ENCODE peak calls at places on chromosome 1, in nine cellular contexts. X is cardiac muscle cell, E is foreskin keratinocyte, K is choroid plexus epithelial cell, R is foreskin fibroblast, T is GM23338, W is stomach, I is pancreas, M is A549. S is an unnamed sample.

GRCh38 chr1:25135903-25136302 is 96.4 kb downstream of the SYF2 start:
- DNase-seq in X (no peak), E (no peak), K (no peak), R (no peak), T (no peak), W (no peak), I (no peak), M (no peak), S (no peak)

GRCh38 chr1:228082260-228082974 is at the start of gene ARF1:
- DNase-seq in X (peak), E (peak), K (peak), R (peak), T (peak), W (peak), I (peak), M (peak), S (peak)

GRCh38 chr1:36879613-36880012 is 154.7 kb downstream of the GRIK3 start:
- DNase-seq in X (no peak), E (no peak), K (no peak), R (no peak), T (no peak), W (peak), I (peak), M (no peak), S (no peak)

GRCh38 chr1:228405200-228405978 is 1.2 kb downstream of the TRIM11 start:
- DNase-seq in X (no peak), E (no peak), K (peak), R (peak), T (no peak), W (no peak), I (no peak), M (no peak), S (no peak)

GRCh38 chr1:206706298-206706791 is 21.6 kb downstream of the MAPKAPK2 start:
- DNase-seq in X (no peak), E (no peak), K (peak), R (peak), T (peak), W (no peak), I (no peak), M (no peak), S (peak)

GRCh38 chr1:78101514-78101913 is 55.7 kb downstream of the GIPC2 start:
- DNase-seq in X (peak), E (peak), K (peak), R (peak), T (peak), W (peak), I (no peak), M (peak), S (peak)

GRCh38 chr1:96596226-96596625 is 125.4 kb upstream of the PTBP2 start:
- DNase-seq in X (peak), E (no peak), K (peak), R (peak), T (peak), W (no peak), I (no peak), M (peak), S (peak)

GRCh38 chr1:7574121-7575040 is 196.7 kb upstream of the VAMP3 start:
- DNase-seq in X (no peak), E (no peak), K (no peak), R (no peak), T (no peak), W (peak), I (peak), M (no peak), S (no peak)

GRCh38 chr1:205630241-205630640 is 1.6 kb downstream of the ELK4 start:
- DNase-seq in X (no peak), E (no peak), K (peak), R (peak), T (no peak), W (no peak), I (no peak), M (no peak), S (peak)

GRCh38 chr1:26530898-26531598 is 1.5 kb downstream of the RPS6KA1 start:
- DNase-seq in X (peak), E (peak), K (peak), R (peak), T (peak), W (peak), I (peak), M (peak), S (peak)

GRCh38 chr1:66413139-66413755 is 120.7 kb upstream of the SGIP1 start:
- DNase-seq in X (peak), E (no peak), K (no peak), R (no peak), T (no peak), W (no peak), I (no peak), M (no peak), S (no peak)

GRCh38 chr1:246800800-246801199 is 76.6 kb downstream of the SCCPDH start:
- DNase-seq in X (no peak), E (peak), K (no peak), R (no peak), T (no peak), W (no peak), I (no peak), M (no peak), S (no peak)

GRCh38 chr1:155396874-155397476 is 76.3 kb downstream of the RUSC1 start:
- DNase-seq in X (peak), E (no peak), K (no peak), R (no peak), T (no peak), W (peak), I (no peak), M (no peak), S (no peak)

GRCh38 chr1:116372186-116372585 is 858 bp upstream of the ATP1A1 start:
- DNase-seq in X (no peak), E (no peak), K (no peak), R (no peak), T (peak), W (no peak), I (no peak), M (no peak), S (no peak)

GRCh38 chr1:43976045-43976444 is 1.3 kb downstream of the ATP6V0B start:
- DNase-seq in X (no peak), E (no peak), K (no peak), R (no peak), T (no peak), W (no peak), I (no peak), M (no peak), S (no peak)

GRCh38 chr1:43976890-43977289 is 2.1 kb upstream of the B4GALT2 start:
- DNase-seq in X (no peak), E (no peak), K (no peak), R (no peak), T (no peak), W (no peak), I (no peak), M (no peak), S (no peak)

GRCh38 chr1:43975249-43975961 is 645 bp downstream of the ATP6V0B start:
- DNase-seq in X (peak), E (no peak), K (peak), R (peak), T (peak), W (peak), I (peak), M (no peak), S (no peak)

GRCh38 chr1:43973981-43974442 is 748 bp upstream of the ATP6V0B start:
- DNase-seq in X (no peak), E (no peak), K (peak), R (no peak), T (peak), W (no peak), I (no peak), M (peak), S (no peak)

DNA sequence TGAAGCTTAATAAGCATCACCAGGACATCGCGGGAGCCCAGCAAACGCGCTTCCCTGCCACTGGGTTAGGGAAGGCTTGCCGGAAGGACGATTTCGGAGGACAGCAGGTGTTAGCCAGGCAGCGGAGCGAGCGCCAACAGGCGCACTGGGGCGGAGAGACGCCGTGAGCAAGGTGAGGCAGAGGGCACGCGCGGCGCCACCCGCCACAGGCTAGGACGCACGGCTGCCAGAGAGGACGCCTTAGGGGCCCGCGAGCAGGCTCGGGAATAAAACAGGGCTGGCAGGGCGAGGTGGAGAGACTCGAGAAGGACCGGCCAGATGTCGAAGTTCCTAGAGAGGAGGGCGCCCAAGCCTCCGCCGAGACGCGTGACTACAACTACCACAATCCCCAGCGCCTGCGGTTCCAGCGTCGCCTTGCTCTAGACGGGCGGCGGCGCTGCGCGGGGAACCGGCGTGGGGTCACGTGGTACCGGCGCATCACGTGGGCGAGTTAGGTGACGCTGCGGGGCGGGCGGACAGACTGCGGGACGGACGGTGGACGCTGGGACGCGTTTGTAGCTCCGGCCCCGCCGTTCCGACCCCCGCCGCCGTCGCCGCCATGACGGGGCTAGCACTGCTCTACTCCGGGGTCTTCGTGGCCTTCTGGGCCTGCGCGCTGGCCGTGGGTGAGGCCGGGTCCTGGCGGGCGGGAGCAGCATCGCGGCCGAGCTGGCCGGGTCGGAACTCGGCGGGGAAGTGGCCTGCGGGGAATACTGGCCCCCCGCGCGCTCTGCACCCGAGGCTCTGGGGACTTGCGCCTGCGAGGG is at the start of gene ATP6V0B:
- DNase-seq in X (peak), E (peak), K (peak), R (peak), T (peak), W (peak), I (peak), M (peak), S (peak)
- TF ChIP-seq CTCF in X (peak), E (peak), K (no peak), R (no peak), T (no peak), W (no peak), I (no peak), M (no peak), S (peak)

DNA sequence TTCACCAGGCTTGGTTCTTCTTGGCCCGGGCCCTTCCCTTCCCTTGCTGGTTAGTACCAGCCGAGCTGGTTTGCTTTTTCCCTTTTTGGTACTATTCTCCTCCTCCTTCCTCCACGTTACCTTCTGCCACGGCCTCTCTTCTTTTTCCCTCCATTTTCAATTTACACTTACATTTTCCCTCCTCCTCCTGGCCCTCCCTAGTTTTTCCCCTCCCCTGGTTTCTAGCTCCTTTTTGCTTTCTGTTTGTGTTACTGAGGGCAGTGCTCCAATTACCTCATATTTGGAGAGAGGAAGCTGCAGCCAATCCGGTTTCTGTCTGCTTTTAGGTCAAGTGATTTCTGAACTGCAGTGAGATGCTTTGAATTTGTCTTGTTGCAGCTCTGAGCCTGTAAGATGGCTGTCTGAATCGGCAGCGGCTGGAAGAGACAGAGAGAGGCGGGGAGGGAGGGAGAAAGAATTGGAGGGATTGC is 63.7 kb downstream of the MACF1 start:
- DNase-seq in X (peak), E (no peak), K (peak), R (peak), T (peak), W (no peak), I (no peak), M (no peak), S (peak)
- TF ChIP-seq CTCF in X (no peak), E (no peak), K (no peak), R (no peak), T (no peak), W (no peak), I (no peak), M (no peak), S (no peak)

GRCh38 chr1:41762251-41762650 is 156.5 kb downstream of the HIVEP3 start:
- DNase-seq in X (no peak), E (no peak), K (no peak), R (no peak), T (no peak), W (no peak), I (no peak), M (no peak), S (no peak)
- TF ChIP-seq CTCF in X (no peak), E (no peak), K (no peak), R (no peak), T (no peak), W (no peak), I (no peak), M (no peak), S (no peak)

GRCh38 chr1:109815809-109816791 is 52.4 kb upstream of the EPS8L3 start:
- DNase-seq in X (no peak), E (no peak), K (peak), R (no peak), T (no peak), W (no peak), I (no peak), M (no peak), S (peak)
- TF ChIP-seq CTCF in X (no peak), E (no peak), K (no peak), R (no peak), T (no peak), W (no peak), I (no peak), M (no peak), S (no peak)

GRCh38 chr1:189859385-189859977 is 618.2 kb downstream of the BRINP3 start:
- DNase-seq in X (no peak), E (no peak), K (peak), R (peak), T (peak), W (no peak), I (no peak), M (peak), S (no peak)
- TF ChIP-seq CTCF in X (peak), E (peak), K (peak), R (peak), T (peak), W (no peak), I (peak), M (no peak), S (peak)

S was measured in HFFc6.